ENCODE peak calls at places on chromosome 14, in five cellular contexts. V is HCT116, B is hepatocyte, G is left lung, Q is RWPE2. M is an unnamed sample.

GRCh38 chr14:80609055-80609454 is 332.5 kb downstream of the CEP128 start:
- DNase-seq in V (no peak), B (no peak), G (no peak), Q (no peak), M (no peak)

GRCh38 chr14:23529016-23529740 is 22.4 kb downstream of the ZFHX2 start:
- DNase-seq in V (no peak), B (no peak), G (no peak), Q (no peak), M (no peak)

GRCh38 chr14:24430143-24430681 is 458 bp downstream of the KHNYN start:
- DNase-seq in V (no peak), B (peak), G (peak), Q (no peak), M (peak)

GRCh38 chr14:95609398-95609990 is 74.6 kb downstream of the GLRX5 start:
- DNase-seq in V (peak), B (peak), G (no peak), Q (no peak), M (no peak)

GRCh38 chr14:20460458-20461229 is 590 bp downstream of the PIP4P1 start:
- DNase-seq in V (no peak), B (peak), G (no peak), Q (no peak), M (no peak)

GRCh38 chr14:104592785-104593184 is 11.8 kb downstream of the TMEM179 start:
- DNase-seq in V (no peak), B (no peak), G (no peak), Q (no peak), M (no peak)

GRCh38 chr14:104143071-104143470 is 4.7 kb downstream of the KIF26A start:
- DNase-seq in V (no peak), B (no peak), G (peak), Q (peak), M (no peak)

GRCh38 chr14:101721111-101721510 is 40.4 kb upstream of the PPP2R5C start:
- DNase-seq in V (no peak), B (no peak), G (no peak), Q (no peak), M (no peak)

GRCh38 chr14:35506927-35507326 is 27.0 kb upstream of the INSM2 start:
- DNase-seq in V (no peak), B (no peak), G (no peak), Q (no peak), M (no peak)

GRCh38 chr14:66381765-66382164 is 104.4 kb upstream of the CCDC196 start:
- DNase-seq in V (no peak), B (no peak), G (no peak), Q (no peak), M (no peak)

GRCh38 chr14:45810152-45810872 is 557.3 kb upstream of the MIS18BP1 start:
- DNase-seq in V (no peak), B (peak), G (no peak), Q (no peak), M (no peak)

GRCh38 chr14:105702275-105702817 is 176.0 kb downstream of the TMEM121 start:
- DNase-seq in V (no peak), B (no peak), G (peak), Q (peak), M (no peak)

GRCh38 chr14:44833376-44833775 is 128.4 kb downstream of the KLHL28 start:
- DNase-seq in V (peak), B (peak), G (no peak), Q (no peak), M (no peak)

GRCh38 chr14:79404874-79405273 is 806.4 kb downstream of the DIO2 start:
- DNase-seq in V (no peak), B (peak), G (no peak), Q (no peak), M (no peak)

GRCh38 chr14:90820958-90821357 is 4.7 kb upstream of the TTC7B start:
- DNase-seq in V (no peak), B (no peak), G (no peak), Q (no peak), M (no peak)

GRCh38 chr14:36880276-36880675 is 218.6 kb downstream of the PAX9 start:
- DNase-seq in V (no peak), B (no peak), G (no peak), Q (no peak), M (no peak)

GRCh38 chr14:22159049-22159448 is 430.0 kb downstream of the DAD1 start:
- DNase-seq in V (no peak), B (no peak), G (no peak), Q (peak), M (no peak)

GRCh38 chr14:105864116-105864515 is 337.7 kb downstream of the TMEM121 start:
- DNase-seq in V (no peak), B (no peak), G (peak), Q (peak), M (peak)

GRCh38 chr14:54659365-54659764 is 92.4 kb downstream of the SAMD4A start:
- DNase-seq in V (no peak), B (no peak), G (no peak), Q (no peak), M (no peak)

GRCh38 chr14:90454041-90455000 is 57.5 kb downstream of the CALM1 start:
- DNase-seq in V (peak), B (peak), G (no peak), Q (no peak), M (peak)

GRCh38 chr14:21203470-21204166 is 47.8 kb upstream of the OR5AU1 start:
- DNase-seq in V (no peak), B (no peak), G (no peak), Q (no peak), M (no peak)

GRCh38 chr14:97178781-97179180 is 381.6 kb downstream of the VRK1 start:
- DNase-seq in V (no peak), B (no peak), G (no peak), Q (no peak), M (no peak)

GRCh38 chr14:104286086-104286485 is 147.7 kb downstream of the KIF26A start:
- DNase-seq in V (no peak), B (no peak), G (peak), Q (peak), M (peak)

GRCh38 chr14:80388980-80389711 is 177.8 kb upstream of the DIO2 start:
- DNase-seq in V (no peak), B (no peak), G (no peak), Q (no peak), M (no peak)

GRCh38 chr14:96979611-96980074 is 182.5 kb downstream of the VRK1 start:
- DNase-seq in V (no peak), B (no peak), G (no peak), Q (no peak), M (no peak)

GRCh38 chr14:30559638-30560071 is 697 bp downstream of the G2E3 start:
- DNase-seq in V (no peak), B (peak), G (no peak), Q (no peak), M (no peak)

GRCh38 chr14:90903101-90903500 is 86.9 kb upstream of the TTC7B start:
- DNase-seq in V (peak), B (peak), G (no peak), Q (no peak), M (peak)

GRCh38 chr14:52835122-52835903 is 43.9 kb upstream of the GNPNAT1 start:
- DNase-seq in V (peak), B (peak), G (no peak), Q (peak), M (no peak)

GRCh38 chr14:58805605-58806358 is 168.0 kb downstream of the DACT1 start:
- DNase-seq in V (no peak), B (peak), G (no peak), Q (no peak), M (no peak)

GRCh38 chr14:61749867-61750266 is 12.4 kb upstream of the SNAPC1 start:
- DNase-seq in V (no peak), B (peak), G (no peak), Q (no peak), M (no peak)

GRCh38 chr14:59870277-59871165 is at the start of gene RTN1:
- DNase-seq in V (no peak), B (peak), G (peak), Q (no peak), M (peak)

GRCh38 chr14:51639668-51640316 is 11.9 kb upstream of the FRMD6 start:
- DNase-seq in V (no peak), B (no peak), G (no peak), Q (no peak), M (no peak)

GRCh38 chr14:59679872-59680271 is 103.3 kb upstream of the CCDC175 start:
- DNase-seq in V (no peak), B (peak), G (no peak), Q (no peak), M (no peak)

GRCh38 chr14:38481939-38482678 is 226.2 kb upstream of the CLEC14A start:
- DNase-seq in V (no peak), B (peak), G (no peak), Q (no peak), M (no peak)

GRCh38 chr14:50363734-50364113 is 33.0 kb downstream of the CDKL1 start:
- DNase-seq in V (no peak), B (no peak), G (no peak), Q (no peak), M (no peak)

GRCh38 chr14:60637490-60638452 is 11.5 kb downstream of the SIX1 start:
- DNase-seq in V (no peak), B (peak), G (peak), Q (peak), M (no peak)

GRCh38 chr14:57846631-57847030 is 19.3 kb downstream of the SLC35F4 start:
- DNase-seq in V (no peak), B (no peak), G (no peak), Q (no peak), M (no peak)

DNA sequence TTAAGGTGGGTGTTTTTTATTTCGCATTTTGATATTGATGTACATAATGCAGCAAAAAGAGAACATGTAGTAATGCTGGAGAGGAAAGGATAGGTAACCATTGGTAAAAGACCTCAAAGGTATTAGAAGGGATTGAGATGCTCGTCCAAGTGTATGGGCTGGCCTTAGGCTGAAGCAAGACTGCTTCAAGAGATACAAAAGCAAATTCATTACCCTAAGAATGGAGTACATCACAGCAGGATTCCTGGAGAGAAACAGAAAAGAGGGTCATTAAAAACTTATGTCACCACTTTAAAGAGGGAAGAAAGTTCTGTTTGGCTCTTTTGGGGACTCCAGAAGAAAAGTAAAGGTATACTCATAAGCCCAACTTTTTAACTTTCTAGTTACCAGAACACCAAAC is 420.5 kb downstream of the ZFP36L1 start:
- DNase-seq in V (no peak), B (no peak), G (no peak), Q (no peak), M (no peak)
- H3K27ac ChIP-seq in V (no peak), B (no peak), G (no peak), Q (no peak), M (no peak)

GRCh38 chr14:73738518-73739173 is 24.5 kb upstream of the PNMA1 start:
- DNase-seq in V (no peak), B (peak), G (no peak), Q (no peak), M (no peak)
- H3K27ac ChIP-seq in V (no peak), B (no peak), G (no peak), Q (no peak), M (no peak)

DNA sequence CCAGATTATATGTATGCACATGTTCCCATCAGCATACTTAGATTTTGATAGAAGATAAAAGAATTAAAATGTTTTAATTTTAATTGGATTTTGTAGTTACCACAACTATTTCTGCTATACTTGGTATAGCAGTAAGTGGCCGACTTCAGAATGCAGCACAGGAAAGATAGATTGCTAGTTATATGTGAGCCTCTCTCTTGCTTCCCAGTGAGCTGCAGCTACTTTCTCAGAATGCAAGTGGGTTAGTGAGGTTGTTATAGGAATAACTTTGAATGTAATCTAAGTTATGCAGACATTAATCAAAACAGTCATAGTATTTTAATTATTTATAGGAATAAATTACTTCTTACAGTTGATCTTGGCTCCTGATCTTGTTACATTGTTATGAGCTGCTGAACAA is 240.6 kb downstream of the RAD51B start:
- DNase-seq in V (no peak), B (no peak), G (no peak), Q (no peak), M (no peak)
- H3K27ac ChIP-seq in V (no peak), B (no peak), G (no peak), Q (no peak), M (no peak)

GRCh38 chr14:99066378-99066777 is 205.6 kb downstream of the BCL11B start:
- DNase-seq in V (no peak), B (no peak), G (no peak), Q (no peak), M (no peak)
- H3K27ac ChIP-seq in V (no peak), B (no peak), G (no peak), Q (no peak), M (no peak)

DNA sequence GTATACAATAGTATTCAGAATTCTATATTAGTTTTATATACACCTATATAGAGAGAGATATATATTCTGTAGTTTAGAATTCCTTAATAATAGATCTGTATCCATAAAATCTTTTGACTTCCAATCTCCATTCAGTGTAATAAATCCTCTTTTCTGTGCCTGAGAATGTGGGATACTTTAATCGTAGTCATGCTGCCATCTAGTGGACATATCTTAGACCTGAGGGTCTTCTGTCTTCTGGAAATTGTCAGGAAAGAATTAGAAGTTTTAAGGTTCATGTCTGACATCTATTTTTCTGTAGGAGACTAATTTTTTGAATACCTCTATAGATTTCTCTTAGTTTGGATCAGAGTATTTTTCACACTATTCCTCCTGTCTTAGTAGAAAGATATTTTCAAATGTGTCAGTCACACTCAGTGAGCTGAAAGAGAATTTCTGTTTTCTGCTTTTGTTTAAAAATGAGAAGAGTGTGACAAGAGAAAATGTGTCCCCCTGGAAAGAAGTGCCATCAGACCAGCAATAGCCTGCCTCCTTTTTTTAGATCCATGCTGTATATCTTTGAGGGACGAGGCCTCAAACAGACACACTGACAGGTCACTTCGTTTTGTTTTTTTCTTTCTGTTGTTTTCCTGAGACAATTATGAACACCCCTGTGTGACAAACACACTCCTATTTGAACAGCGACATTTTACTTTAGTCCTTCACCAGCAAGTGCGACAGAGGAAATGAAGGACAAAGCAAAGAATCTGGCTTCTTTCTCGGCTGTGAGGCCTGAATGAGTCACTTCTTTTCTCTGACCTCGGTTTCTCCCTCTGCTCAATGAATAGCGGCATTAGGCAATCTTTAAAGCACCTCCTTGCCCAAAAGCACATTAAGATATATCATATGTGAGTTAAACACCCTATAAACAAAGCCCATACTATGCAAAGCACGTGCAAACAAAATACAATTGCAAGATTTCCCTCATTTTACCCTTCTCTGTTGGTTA is 96.3 kb downstream of the GALC start:
- DNase-seq in V (peak), B (peak), G (no peak), Q (no peak), M (no peak)
- H3K27ac ChIP-seq in V (no peak), B (no peak), G (no peak), Q (no peak), M (no peak)

DNA sequence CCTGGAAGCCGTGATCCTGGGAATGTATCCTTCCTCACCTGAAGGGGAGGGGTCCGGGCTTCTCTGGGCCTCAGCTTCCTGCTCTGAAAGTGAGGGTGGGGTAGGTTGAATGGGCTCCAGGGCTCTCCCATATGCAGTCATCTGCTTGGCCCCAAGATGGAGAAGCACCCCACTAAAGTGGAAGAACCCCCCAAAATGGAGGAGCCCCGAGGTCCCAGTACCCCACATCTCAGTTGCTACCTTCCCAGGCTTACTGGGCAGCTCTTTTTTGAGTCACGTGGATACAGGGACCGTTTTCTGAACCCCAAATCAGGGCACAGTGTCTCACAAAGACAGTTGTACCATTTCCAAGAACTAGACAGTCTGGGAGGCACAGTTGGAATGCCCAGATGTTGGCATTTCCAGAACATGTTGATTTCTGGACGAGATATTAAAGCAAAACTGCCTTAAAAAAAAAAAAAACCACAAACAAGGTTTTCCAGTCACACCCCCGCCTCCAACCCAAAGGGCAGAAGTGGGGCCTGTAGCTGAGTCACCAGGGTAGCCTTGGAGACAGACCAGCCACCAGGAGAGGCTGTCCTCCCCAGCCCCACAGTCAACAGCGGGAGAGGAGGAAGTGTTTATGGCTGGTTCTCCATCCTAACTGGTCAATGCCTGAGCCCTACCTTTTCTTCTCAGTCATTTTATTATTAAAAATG is 12.1 kb downstream of the VASH1 start:
- DNase-seq in V (no peak), B (peak), G (no peak), Q (peak), M (peak)
- H3K27ac ChIP-seq in V (peak), B (peak), G (peak), Q (no peak), M (peak)

DNA sequence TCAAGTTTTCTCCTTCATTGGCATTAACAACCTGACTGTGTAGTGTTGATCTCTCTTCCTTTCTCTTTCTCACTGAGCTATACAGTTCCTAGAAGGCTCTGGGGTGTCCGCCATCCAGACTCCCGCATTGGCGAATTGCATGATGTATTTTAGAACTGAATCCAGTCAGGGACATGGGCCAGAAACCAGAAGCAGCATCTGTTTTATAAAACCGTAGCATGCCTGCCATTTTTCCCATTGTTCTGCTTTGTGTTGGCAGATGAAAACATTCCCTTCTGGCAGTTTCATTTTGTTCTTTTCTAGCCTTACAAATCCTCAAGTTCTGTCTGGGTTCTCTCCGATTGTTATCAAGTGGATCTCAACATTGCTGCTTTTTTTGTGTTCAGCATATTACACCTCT is 268.3 kb upstream of the SEL1L start:
- DNase-seq in V (no peak), B (no peak), G (no peak), Q (no peak), M (no peak)
- H3K27ac ChIP-seq in V (no peak), B (peak), G (no peak), Q (no peak), M (no peak)

DNA sequence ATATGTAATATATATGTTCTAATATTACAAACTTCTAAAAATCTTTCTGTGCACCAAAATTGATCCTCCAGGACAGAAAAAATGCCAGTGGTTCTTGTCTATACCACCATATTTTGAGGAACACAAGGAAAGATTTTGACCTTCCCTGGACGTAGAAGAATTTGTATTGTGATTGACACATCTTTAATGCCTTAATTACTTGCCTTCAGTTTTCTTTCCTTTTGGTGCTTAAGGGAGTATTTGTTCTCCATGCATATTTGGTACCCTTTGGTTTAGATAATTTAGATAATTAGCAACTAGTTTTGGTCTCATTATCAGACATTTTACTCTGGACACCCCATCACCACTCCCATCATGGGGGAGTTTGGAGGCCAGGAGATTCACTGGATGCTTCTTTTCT is 27.6 kb downstream of the TRAF3 start:
- DNase-seq in V (no peak), B (no peak), G (no peak), Q (no peak), M (no peak)
- H3K27ac ChIP-seq in V (peak), B (no peak), G (no peak), Q (no peak), M (no peak)